ENCODE peak calls at places on chromosomes 1 and 21, in four cellular contexts. H, L, Z and W are unnamed samples. For H3K9me3, the result is how much of the 10 kb centered on the place peaks cover.

GRCh38 chr1:10064416-10065343 is 31.9 kb downstream of the UBE4B start:
- DNase-seq in H (no peak), L (no peak), Z (no peak), W (no peak)

GRCh38 chr1:156257711-156258110 is 9.9 kb upstream of the PAQR6 start:
- DNase-seq in H (no peak), L (no peak), Z (no peak), W (no peak)

GRCh38 chr1:167722152-167722869 is 529 bp downstream of the MPZL1 start:
- DNase-seq in H (peak), L (peak), Z (peak), W (no peak)

GRCh38 chr1:30916296-30916695 is 7.7 kb upstream of the SDC3 start:
- DNase-seq in H (no peak), L (no peak), Z (no peak), W (no peak)

GRCh38 chr1:12172042-12172851 is 5.5 kb downstream of the TNFRSF1B start:
- DNase-seq in H (no peak), L (no peak), Z (no peak), W (no peak)

GRCh38 chr1:119794230-119794629 is 17.0 kb downstream of the REG4 start:
- DNase-seq in H (no peak), L (no peak), Z (no peak), W (no peak)

GRCh38 chr1:67605209-67605780 is 79.7 kb upstream of the GADD45A start:
- DNase-seq in H (no peak), L (no peak), Z (no peak), W (no peak)

GRCh38 chr1:201251851-201252430 is 31.4 kb upstream of the PKP1 start:
- DNase-seq in H (no peak), L (no peak), Z (no peak), W (no peak)

GRCh38 chr1:6489799-6490180 is 1.7 kb downstream of the PLEKHG5 start:
- DNase-seq in H (peak), L (peak), Z (peak), W (peak)

GRCh38 chr1:239547987-239548386 is 161.6 kb downstream of the CHRM3 start:
- DNase-seq in H (no peak), L (no peak), Z (no peak), W (no peak)

GRCh38 chr1:14318830-14319229 is 279.7 kb upstream of the KAZN start:
- DNase-seq in H (no peak), L (no peak), Z (no peak), W (no peak)

GRCh38 chr1:209657918-209658317 is 5.7 kb upstream of the LAMB3 start:
- DNase-seq in H (no peak), L (no peak), Z (no peak), W (no peak)

GRCh38 chr21:22961248-22961647 is 1963.0 kb downstream of the NCAM2 start:
- DNase-seq in H (no peak), L (no peak), Z (no peak), W (no peak)

GRCh38 chr1:29985376-29985945 is 737.9 kb downstream of the MATN1 start:
- DNase-seq in H (no peak), L (no peak), Z (no peak), W (no peak)

GRCh38 chr1:221832151-221832550 is 90.3 kb upstream of the DUSP10 start:
- DNase-seq in H (no peak), L (no peak), Z (no peak), W (no peak)

GRCh38 chr1:15321601-15322000 is 74.6 kb downstream of the FHAD1 start:
- DNase-seq in H (no peak), L (no peak), Z (no peak), W (no peak)

GRCh38 chr1:232676307-232676706 is 46.4 kb upstream of the SIPA1L2 start:
- DNase-seq in H (no peak), L (no peak), Z (no peak), W (no peak)

GRCh38 chr1:109802901-109803561 is 39.3 kb upstream of the EPS8L3 start:
- DNase-seq in H (peak), L (no peak), Z (no peak), W (peak)

GRCh38 chr1:114535401-114535800 is 24.4 kb upstream of the TRIM33 start:
- DNase-seq in H (no peak), L (no peak), Z (no peak), W (no peak)

GRCh38 chr1:220733090-220733569 is 15.0 kb upstream of the MTARC2 start:
- DNase-seq in H (peak), L (peak), Z (peak), W (peak)

GRCh38 chr1:236608930-236609726 is 4.8 kb upstream of the HEATR1 start:
- DNase-seq in H (peak), L (peak), Z (peak), W (peak)

GRCh38 chr1:208101661-208102431 is 142.3 kb downstream of the PLXNA2 start:
- DNase-seq in H (peak), L (peak), Z (no peak), W (peak)

GRCh38 chr1:8651236-8651890 is 166.1 kb downstream of the RERE start:
- DNase-seq in H (no peak), L (no peak), Z (no peak), W (no peak)

GRCh38 chr1:109261006-109261405 is 11.7 kb downstream of the CELSR2 start:
- DNase-seq in H (peak), L (no peak), Z (no peak), W (no peak)

GRCh38 chr1:6587261-6588005 is 7.6 kb downstream of the ZBTB48 start:
- DNase-seq in H (peak), L (no peak), Z (no peak), W (no peak)

GRCh38 chr1:14875781-14876564 is 277.5 kb downstream of the KAZN start:
- DNase-seq in H (no peak), L (no peak), Z (no peak), W (no peak)

GRCh38 chr21:41166947-41167346 is 1.0 kb upstream of the BACE2 start:
- DNase-seq in H (no peak), L (no peak), Z (no peak), W (peak)

GRCh38 chr1:30908886-30909777 is 574 bp upstream of the SDC3 start:
- DNase-seq in H (no peak), L (peak), Z (no peak), W (peak)

GRCh38 chr1:109928591-109929111 is 18.0 kb downstream of the CSF1 start:
- DNase-seq in H (peak), L (no peak), Z (no peak), W (peak)

GRCh38 chr21:39318091-39318959 is 4.9 kb upstream of the BRWD1 start:
- DNase-seq in H (no peak), L (no peak), Z (no peak), W (no peak)

GRCh38 chr1:23810818-23811420 is 10.4 kb upstream of the GALE start:
- DNase-seq in H (peak), L (peak), Z (peak), W (no peak)

GRCh38 chr1:22754106-22754768 is 43.6 kb downstream of the EPHB2 start:
- DNase-seq in H (no peak), L (no peak), Z (no peak), W (no peak)

GRCh38 chr1:99943238-99943794 is 26.5 kb upstream of the SLC35A3 start:
- DNase-seq in H (no peak), L (no peak), Z (peak), W (no peak)

GRCh38 chr1:11804666-11805453 is 904 bp downstream of the MTHFR start:
- DNase-seq in H (no peak), L (no peak), Z (no peak), W (peak)

GRCh38 chr1:46284597-46285564 is 18.5 kb downstream of the LRRC41 start:
- DNase-seq in H (no peak), L (no peak), Z (no peak), W (no peak)

GRCh38 chr1:46278807-46279206 is 24.6 kb downstream of the LRRC41 start:
- DNase-seq in H (peak), L (no peak), Z (no peak), W (peak)

GRCh38 chr1:46277658-46278373 is 25.6 kb downstream of the LRRC41 start:
- DNase-seq in H (no peak), L (no peak), Z (no peak), W (no peak)

GRCh38 chr1:46280092-46280491 is 23.3 kb downstream of the LRRC41 start:
- DNase-seq in H (no peak), L (no peak), Z (no peak), W (no peak)

GRCh38 chr1:46281021-46281420 is 22.4 kb downstream of the LRRC41 start:
- DNase-seq in H (no peak), L (no peak), Z (no peak), W (no peak)
- TF ChIP-seq CTCF in H (no peak), L (no peak), Z (no peak), W (no peak)

GRCh38 chr1:3959361-3959760 is 59.3 kb upstream of the C1orf174 start:
- DNase-seq in H (no peak), L (no peak), Z (no peak), W (no peak)
- H3K9me3 ChIP-seq in H (under half), L (under half), Z (under half), W (under half)

GRCh38 chr21:29637126-29637525 is 302.7 kb downstream of the GRIK1 start:
- DNase-seq in H (no peak), L (no peak), Z (no peak), W (no peak)

GRCh38 chr21:29639366-29640232 is 300.2 kb downstream of the GRIK1 start:
- DNase-seq in H (no peak), L (no peak), Z (no peak), W (no peak)

GRCh38 chr21:29638761-29639327 is 301.0 kb downstream of the GRIK1 start:
- DNase-seq in H (no peak), L (no peak), Z (no peak), W (no peak)

GRCh38 chr21:29637553-29637952 is 302.2 kb downstream of the GRIK1 start:
- DNase-seq in H (no peak), L (no peak), Z (no peak), W (no peak)

DNA sequence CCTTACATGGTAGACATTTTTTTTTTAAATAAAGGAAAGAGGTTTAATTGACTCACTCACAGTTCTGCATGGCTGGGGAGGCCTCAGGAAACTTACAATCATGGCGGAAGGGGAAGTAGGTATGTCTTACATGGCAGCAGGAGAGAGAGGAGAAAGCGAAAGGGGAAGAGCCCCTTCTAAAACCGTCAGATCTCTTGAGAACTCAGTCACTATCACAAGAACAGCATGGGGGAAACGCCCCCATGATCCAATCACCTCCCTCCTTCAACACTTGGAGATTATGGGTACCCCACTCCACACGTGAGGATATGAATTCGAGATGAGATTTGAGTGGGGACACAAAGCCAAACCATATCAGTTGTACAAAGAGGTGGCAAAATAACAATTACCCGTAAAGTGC is 301.7 kb downstream of the GRIK1 start:
- DNase-seq in H (no peak), L (no peak), Z (no peak), W (no peak)
- H3K4me3 ChIP-seq in H (no peak), L (no peak), Z (no peak), W (no peak)

GRCh38 chr1:54800041-54800898 is 853 bp downstream of the TTC22 start:
- DNase-seq in H (peak), L (peak), Z (no peak), W (no peak)

GRCh38 chr1:54803761-54804470 is 2.8 kb upstream of the TTC22 start:
- DNase-seq in H (no peak), L (peak), Z (no peak), W (no peak)

GRCh38 chr1:54798206-54798605 is 2.9 kb downstream of the TTC22 start:
- DNase-seq in H (no peak), L (peak), Z (no peak), W (no peak)

GRCh38 chr1:54798769-54799641 is 2.1 kb downstream of the TTC22 start:
- DNase-seq in H (peak), L (peak), Z (no peak), W (no peak)

DNA sequence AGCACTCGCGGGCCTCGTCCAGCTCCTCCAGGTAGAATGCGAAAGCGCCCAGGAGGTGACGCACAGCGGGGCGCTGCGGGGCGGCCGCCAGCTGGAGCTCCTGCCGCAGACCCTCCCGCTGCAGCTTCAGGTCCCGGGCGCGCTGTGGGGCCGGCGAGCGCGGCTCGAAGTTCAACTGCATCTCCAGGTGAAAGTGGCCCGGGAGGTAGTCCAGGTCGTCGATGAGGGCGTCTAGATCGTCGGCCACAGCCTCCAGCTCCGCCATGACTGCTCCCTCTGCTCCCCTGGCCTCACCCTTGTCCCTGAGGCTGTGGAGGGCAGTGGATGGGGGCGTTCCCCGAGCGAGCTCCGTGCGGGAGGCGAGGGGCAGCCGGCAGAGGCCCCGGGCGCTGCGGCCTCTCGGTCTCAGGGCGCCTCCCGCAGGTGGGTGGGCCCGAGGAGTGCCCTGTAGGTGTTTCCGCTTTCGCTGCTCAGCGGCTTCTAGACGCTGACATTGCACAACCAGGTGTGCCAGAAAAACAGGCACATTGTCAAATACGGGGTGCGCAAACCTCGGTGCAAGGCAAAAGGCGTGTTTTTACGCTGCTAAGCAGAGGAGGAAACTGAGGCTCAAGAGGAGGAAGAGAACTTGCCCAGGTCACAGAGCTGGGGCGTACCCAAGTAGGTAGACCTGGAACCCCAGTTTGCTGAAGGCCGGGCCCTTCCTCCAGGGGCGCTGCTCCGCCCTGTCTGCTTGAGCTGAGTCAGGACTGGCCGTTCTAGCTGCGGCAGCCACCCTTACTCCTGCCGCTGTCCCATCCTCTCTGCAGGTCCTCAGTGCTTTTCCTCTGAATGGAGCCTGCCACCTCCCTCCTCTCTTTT is at the start of gene TTC22:
- DNase-seq in H (peak), L (peak), Z (no peak), W (no peak)
- TF ChIP-seq CTCF in H (no peak), L (peak), Z (no peak), W (peak)

GRCh38 chr1:68814067-68814466 is 317.2 kb upstream of the DEPDC1 start:
- DNase-seq in H (no peak), L (no peak), Z (no peak), W (no peak)
- H3K9me3 ChIP-seq in H (under half), L (under half), Z (under half), W (under half)

DNA sequence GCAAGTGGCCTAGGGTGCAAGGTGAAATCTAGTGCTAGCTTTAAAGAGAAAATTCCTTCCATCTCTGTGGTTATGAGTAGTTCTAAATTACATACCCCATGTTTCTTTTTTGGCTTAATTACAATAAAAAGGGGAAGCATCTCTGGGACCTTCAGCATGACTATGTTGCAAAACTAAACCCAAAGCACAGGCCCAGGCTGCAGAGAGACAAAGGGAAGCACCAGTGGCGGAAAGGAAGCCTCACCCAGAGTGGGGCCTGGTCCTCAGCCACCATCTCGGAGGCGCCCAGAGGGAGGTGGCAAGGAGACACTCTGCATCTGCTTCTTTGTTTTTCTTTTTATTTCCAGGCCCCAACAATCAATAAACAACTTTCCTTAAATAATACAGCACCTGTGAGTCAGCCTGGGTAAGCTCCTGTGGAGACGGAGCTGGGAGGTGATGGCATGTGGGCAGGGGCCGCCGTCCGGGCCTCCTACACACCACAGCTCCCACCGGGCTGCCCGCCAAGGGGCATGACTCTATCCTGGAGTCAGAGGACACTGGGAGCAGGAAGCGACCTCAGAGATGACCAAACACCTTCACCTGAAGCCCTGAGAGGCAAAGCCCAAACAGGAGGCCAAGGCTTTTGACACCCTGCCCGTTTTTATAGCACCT is 21.7 kb downstream of the ITPKB start:
- DNase-seq in H (no peak), L (no peak), Z (no peak), W (no peak)
- H3K4me3 ChIP-seq in H (no peak), L (no peak), Z (no peak), W (no peak)

DNA sequence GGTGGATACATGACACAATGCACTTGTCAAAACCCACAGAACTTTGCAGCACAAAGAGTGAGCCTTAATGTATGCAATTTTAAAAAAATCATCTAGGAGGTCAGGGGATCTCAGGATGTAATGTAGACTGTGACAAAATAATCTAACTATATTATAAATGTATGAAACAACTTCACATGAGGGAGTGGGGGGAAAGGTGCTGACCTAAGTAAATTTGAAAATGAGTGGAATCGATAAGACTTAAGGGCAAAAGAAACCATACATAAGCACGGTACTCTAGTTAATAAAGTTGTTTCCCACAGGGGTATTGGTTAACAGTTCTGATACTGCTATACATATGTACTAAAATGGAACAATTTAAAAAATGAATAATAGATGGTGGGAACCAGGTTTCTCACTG is 64.7 kb downstream of the PRPF38A start:
- DNase-seq in H (no peak), L (no peak), Z (no peak), W (no peak)
- TF ChIP-seq CTCF in H (no peak), L (no peak), Z (no peak), W (no peak)

DNA sequence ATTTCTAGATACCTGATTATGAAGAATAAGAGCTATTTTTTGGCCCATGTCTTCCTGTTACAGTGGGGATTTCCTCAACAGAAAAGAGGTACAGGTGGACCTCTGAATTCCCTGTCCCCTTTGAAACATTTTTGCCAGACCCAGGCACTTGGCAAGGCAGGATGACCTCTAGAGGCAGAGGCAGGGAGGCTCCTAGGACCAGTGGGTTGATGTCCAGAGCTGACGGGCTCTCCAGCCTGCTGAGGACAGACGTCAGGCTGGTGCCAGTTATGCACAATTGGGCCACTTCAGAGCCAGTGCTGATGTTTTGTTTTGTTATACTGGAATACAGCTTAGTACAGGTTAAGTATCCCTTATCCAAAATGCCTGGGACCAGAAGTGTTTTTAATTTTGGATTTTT is 18.5 kb upstream of the A3GALT2 start:
- DNase-seq in H (peak), L (no peak), Z (no peak), W (no peak)
- H3K9me3 ChIP-seq in H (under half), L (under half), Z (under half), W (under half)